ENCODE peak calls at places on chromosomes 3 and 15, in ten cellular contexts. P, N, J, Y, V, H, E, Q, K and X are unnamed samples.

GRCh38 chr3:152474585-152474984 is 205.9 kb downstream of the MBNL1 start:
- DNase-seq in K (peak; percentile 84), Y (no peak), V (peak; percentile 49), Q (peak; percentile 19), E (peak; percentile 45), H (peak; percentile 74), N (no peak), J (no peak), P (no peak), X (peak; percentile 95)

GRCh38 chr3:49469037-49469875 is 811 bp upstream of the DAG1 start:
- DNase-seq in P (no peak), Y (peak; percentile 71), N (peak; percentile 88), J (no peak), K (peak; percentile 91), V (peak; percentile 73), H (peak; percentile 56), Q (peak; percentile 80), E (no peak), X (peak; percentile 53)

GRCh38 chr3:151058742-151059141 is 26.7 kb upstream of the MED12L start:
- DNase-seq in Q (no peak), P (no peak), V (no peak), N (no peak), J (no peak), K (no peak), H (no peak), Y (no peak), E (no peak), X (peak; percentile 42)

GRCh38 chr15:83602021-83602420 is 51.9 kb upstream of the ADAMTSL3 start:
- DNase-seq in K (no peak), N (no peak), J (no peak), Y (no peak), P (no peak), Q (no peak), E (no peak), V (no peak), H (no peak), X (no peak)

GRCh38 chr15:68609618-68610017 is 30.8 kb downstream of the CORO2B start:
- DNase-seq in N (peak; percentile 90), K (no peak), V (no peak), Y (peak; percentile 51), P (no peak), H (peak; percentile 82), J (no peak), Q (no peak), E (no peak), X (peak; percentile 35)

GRCh38 chr15:95520511-95520910 is 810.0 kb upstream of the NR2F2 start:
- DNase-seq in Q (no peak), N (no peak), V (peak; percentile 46), P (no peak), E (no peak), J (no peak), Y (no peak), H (no peak), K (no peak), X (peak; percentile 15)

GRCh38 chr3:111237906-111238305 is 166.3 kb downstream of the NECTIN3 start:
- DNase-seq in Q (no peak), V (peak; percentile 53), Y (no peak), H (no peak), P (no peak), N (no peak), K (no peak), E (no peak), J (no peak), X (no peak)

GRCh38 chr3:129429597-129429996 is 1.2 kb upstream of the EFCAB12 start:
- DNase-seq in J (no peak), P (no peak), Q (peak; percentile 57), Y (no peak), H (no peak), N (no peak), K (no peak), E (no peak), V (no peak), X (no peak)

GRCh38 chr3:127981097-127981496 is 66.1 kb downstream of the KBTBD12 start:
- DNase-seq in K (no peak), P (no peak), N (no peak), H (no peak), E (no peak), J (no peak), Y (no peak), Q (no peak), V (no peak), X (no peak)

GRCh38 chr3:42182555-42182954 is 83.4 kb downstream of the CCK start:
- DNase-seq in H (no peak), K (no peak), N (no peak), V (peak; percentile 87), Q (no peak), Y (no peak), E (no peak), J (no peak), P (no peak), X (no peak)

GRCh38 chr3:123027292-123028232 is at the start of gene SEMA5B:
- DNase-seq in K (peak; percentile 18), H (no peak), P (no peak), N (peak; percentile 68), Q (peak; percentile 95), V (no peak), Y (peak; percentile 86), E (no peak), J (no peak), X (no peak)

GRCh38 chr3:57161131-57161538 is 4.0 kb downstream of the IL17RD start:
- DNase-seq in Q (no peak), H (peak; percentile 83), N (no peak), K (no peak), J (no peak), V (peak; percentile 44), E (no peak), Y (no peak), P (no peak), X (no peak)

GRCh38 chr3:186331043-186331442 is 31.0 kb downstream of the DGKG start:
- DNase-seq in E (peak; percentile 34), V (no peak), N (no peak), Q (no peak), H (no peak), K (no peak), J (no peak), Y (no peak), P (no peak), X (no peak)